ENCODE peak calls at places on chromosomes 2 and 18, in four cellular contexts. One of them, this sample, is unnamed.

GRCh38 chr2:144745424-144745823 is 225.5 kb upstream of the ZEB2 start:
- DNase-seq in stomach: no peak
- DNase-seq in suprapubic skin: no peak
- DNase-seq in K562: no peak
- DNase-seq in this sample: no peak

GRCh38 chr2:174660984-174661675 is 63.5 kb upstream of the WIPF1 start:
- DNase-seq in K562: no peak
- DNase-seq in suprapubic skin: no peak
- DNase-seq in stomach: no peak
- DNase-seq in this sample: no peak

GRCh38 chr2:42009657-42010580 is 37.9 kb upstream of the PKDCC start:
- DNase-seq in stomach: no peak
- DNase-seq in suprapubic skin: no peak
- DNase-seq in K562: no peak
- DNase-seq in this sample: no peak

GRCh38 chr2:178514664-178515063 is 34.4 kb downstream of the PLEKHA3 start:
- DNase-seq in suprapubic skin: no peak
- DNase-seq in stomach: no peak
- DNase-seq in K562: no peak
- DNase-seq in this sample: no peak

GRCh38 chr2:198376677-198377076 is 572.3 kb downstream of the PLCL1 start:
- DNase-seq in stomach: no peak
- DNase-seq in K562: no peak
- DNase-seq in suprapubic skin: no peak
- DNase-seq in this sample: no peak

GRCh38 chr2:32061973-32062861 is 1.1 kb upstream of the SPAST start:
- DNase-seq in K562: peak; percentile 40
- DNase-seq in stomach: peak; percentile 62
- DNase-seq in suprapubic skin: no peak
- DNase-seq in this sample: peak; percentile 78

GRCh38 chr2:25063876-25064660 is 22.2 kb downstream of the EFR3B start:
- DNase-seq in K562: no peak
- DNase-seq in stomach: no peak
- DNase-seq in suprapubic skin: no peak
- DNase-seq in this sample: peak; percentile 62

GRCh38 chr2:96985630-96986385 is 572 bp downstream of the FAM178B start:
- DNase-seq in stomach: no peak
- DNase-seq in K562: peak; percentile 4
- DNase-seq in suprapubic skin: no peak
- DNase-seq in this sample: no peak

GRCh38 chr2:189533274-189534035 is 47.1 kb downstream of the SLC40A1 start:
- DNase-seq in stomach: no peak
- DNase-seq in K562: no peak
- DNase-seq in suprapubic skin: no peak
- DNase-seq in this sample: no peak

GRCh38 chr2:179123272-179123662 is 73.3 kb upstream of the CCDC141 start:
- DNase-seq in K562: no peak
- DNase-seq in suprapubic skin: no peak
- DNase-seq in stomach: no peak
- DNase-seq in this sample: no peak

GRCh38 chr2:176178807-176179271 is 9.6 kb upstream of the HOXD1 start:
- DNase-seq in K562: no peak
- DNase-seq in suprapubic skin: no peak
- DNase-seq in stomach: no peak
- DNase-seq in this sample: no peak

GRCh38 chr2:40824269-40824668 is 372.4 kb upstream of the SLC8A1 start:
- DNase-seq in K562: no peak
- DNase-seq in suprapubic skin: no peak
- DNase-seq in stomach: no peak
- DNase-seq in this sample: no peak

GRCh38 chr2:40823465-40823864 is 371.6 kb upstream of the SLC8A1 start:
- DNase-seq in stomach: no peak
- DNase-seq in suprapubic skin: no peak
- DNase-seq in K562: no peak
- DNase-seq in this sample: no peak

GRCh38 chr2:40814621-40815020 is 362.7 kb upstream of the SLC8A1 start:
- DNase-seq in K562: no peak
- DNase-seq in suprapubic skin: no peak
- DNase-seq in stomach: no peak
- DNase-seq in this sample: no peak

DNA sequence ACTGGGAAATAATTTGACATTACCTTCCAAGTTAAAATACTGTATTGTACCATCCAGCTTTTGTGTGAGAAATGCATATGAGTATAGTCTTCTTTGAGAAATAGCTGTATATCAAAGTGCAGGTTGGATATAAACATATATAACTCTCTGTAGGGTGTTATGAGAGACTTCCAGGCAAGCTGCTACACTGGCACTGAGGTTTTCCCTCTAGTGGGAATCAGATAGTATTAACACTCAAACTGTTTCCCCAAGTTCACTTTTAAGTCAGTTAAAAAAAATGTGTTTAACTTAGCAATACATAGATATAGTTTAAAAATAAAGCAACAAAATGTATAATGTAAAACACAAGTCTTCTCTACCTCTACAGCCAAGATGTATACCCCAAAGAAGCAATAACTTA is 368.4 kb upstream of the SLC8A1 start:
- DNase-seq in stomach: no peak
- DNase-seq in suprapubic skin: no peak
- DNase-seq in K562: no peak
- DNase-seq in this sample: no peak
- H3K36me3 ChIP-seq in stomach: no peaks in the 10 kb centered on the region
- H3K36me3 ChIP-seq in suprapubic skin: no peaks in the 10 kb centered on the region
- H3K36me3 ChIP-seq in K562: no peaks in the 10 kb centered on the region
- H3K36me3 ChIP-seq in this sample: no peaks in the 10 kb centered on the region

GRCh38 chr18:50830544-50830943 is 10.7 kb upstream of the MRO start:
- DNase-seq in suprapubic skin: no peak
- DNase-seq in stomach: no peak
- DNase-seq in K562: no peak
- DNase-seq in this sample: no peak

GRCh38 chr18:50832754-50833153 is 12.9 kb upstream of the MRO start:
- DNase-seq in stomach: no peak
- DNase-seq in suprapubic skin: no peak
- DNase-seq in K562: no peak
- DNase-seq in this sample: no peak

GRCh38 chr18:50839996-50840395 is 20.2 kb upstream of the MRO start:
- DNase-seq in stomach: no peak
- DNase-seq in K562: peak; percentile 15
- DNase-seq in suprapubic skin: no peak
- DNase-seq in this sample: no peak

GRCh38 chr18:50839341-50839740 is 19.5 kb upstream of the MRO start:
- DNase-seq in suprapubic skin: no peak
- DNase-seq in K562: no peak
- DNase-seq in stomach: no peak
- DNase-seq in this sample: no peak

GRCh38 chr18:50836521-50836957 is 16.7 kb upstream of the MRO start:
- DNase-seq in K562: no peak
- DNase-seq in stomach: no peak
- DNase-seq in suprapubic skin: no peak
- DNase-seq in this sample: no peak
- TF ChIP-seq EP300 in K562: no peak
- TF ChIP-seq EP300 in stomach: no peak
- TF ChIP-seq EP300 in suprapubic skin: no peak
- TF ChIP-seq EP300 in this sample: no peak

GRCh38 chr2:54772531-54772930 is 49.1 kb downstream of the EML6 start:
- DNase-seq in stomach: no peak
- DNase-seq in K562: no peak
- DNase-seq in suprapubic skin: no peak
- DNase-seq in this sample: no peak
- TF ChIP-seq POLR2AphosphoS5 in stomach: no peak
- TF ChIP-seq POLR2AphosphoS5 in K562: no peak
- TF ChIP-seq POLR2AphosphoS5 in suprapubic skin: no peak
- TF ChIP-seq POLR2AphosphoS5 in this sample: no peak

GRCh38 chr2:223997938-223998337 is 40.7 kb downstream of the MRPL44 start:
- DNase-seq in stomach: no peak
- DNase-seq in suprapubic skin: no peak
- DNase-seq in K562: no peak
- DNase-seq in this sample: no peak

GRCh38 chr2:223999862-224000261 is 39.2 kb downstream of the SERPINE2 start:
- DNase-seq in suprapubic skin: no peak
- DNase-seq in K562: no peak
- DNase-seq in stomach: no peak
- DNase-seq in this sample: no peak

GRCh38 chr2:223994562-223995162 is 37.4 kb downstream of the MRPL44 start:
- DNase-seq in suprapubic skin: no peak
- DNase-seq in stomach: no peak
- DNase-seq in K562: no peak
- DNase-seq in this sample: no peak

GRCh38 chr2:223995569-223995968 is 38.3 kb downstream of the MRPL44 start:
- DNase-seq in stomach: no peak
- DNase-seq in suprapubic skin: no peak
- DNase-seq in K562: no peak
- DNase-seq in this sample: no peak

DNA sequence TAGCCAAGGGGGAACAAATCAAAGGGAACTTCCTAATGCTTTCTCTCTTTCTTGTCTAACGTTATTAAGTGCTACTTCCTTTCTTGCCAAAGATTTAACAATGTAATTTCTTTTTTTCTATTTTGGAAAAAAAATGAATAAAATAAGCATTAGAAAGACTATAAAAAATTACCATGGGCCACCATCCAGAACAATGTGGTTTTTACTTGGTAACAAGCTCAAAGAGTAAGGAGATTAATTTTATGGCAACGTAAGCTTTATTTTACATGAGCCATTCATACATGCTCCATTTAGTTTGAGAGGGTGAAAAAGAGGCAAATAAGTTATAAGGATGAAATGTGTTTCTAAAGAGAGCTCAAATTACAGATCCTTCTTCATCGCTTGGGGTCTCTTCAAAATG is 40.1 kb downstream of the SERPINE2 start:
- DNase-seq in K562: no peak
- DNase-seq in suprapubic skin: no peak
- DNase-seq in stomach: no peak
- DNase-seq in this sample: no peak
- H3K36me3 ChIP-seq in K562: no peaks in the 10 kb centered on the region
- H3K36me3 ChIP-seq in suprapubic skin: no peaks in the 10 kb centered on the region
- H3K36me3 ChIP-seq in stomach: no peaks in the 10 kb centered on the region
- H3K36me3 ChIP-seq in this sample: no peaks in the 10 kb centered on the region

DNA sequence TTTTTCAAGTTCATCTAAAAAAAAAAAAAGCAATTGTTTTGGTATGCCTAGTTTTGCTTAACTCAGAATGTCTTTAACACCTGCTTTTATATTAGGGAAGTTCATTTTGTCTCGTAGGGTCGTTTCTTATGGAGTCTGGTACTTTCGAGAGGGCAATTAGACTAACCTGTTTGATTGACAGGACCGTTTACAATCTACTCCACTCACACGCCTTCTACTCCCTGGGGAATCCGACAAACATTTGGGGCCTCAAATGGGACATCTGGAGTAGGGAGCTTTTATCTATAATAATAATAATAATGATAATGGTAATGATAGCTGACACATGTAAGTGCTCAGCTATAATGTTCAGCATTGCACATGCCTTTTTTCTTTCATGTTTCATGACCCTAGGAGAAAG is 261.6 kb upstream of the RASGRP3 start:
- DNase-seq in stomach: no peak
- DNase-seq in K562: no peak
- DNase-seq in suprapubic skin: no peak
- DNase-seq in this sample: no peak
- TF ChIP-seq EP300 in stomach: no peak
- TF ChIP-seq EP300 in K562: no peak
- TF ChIP-seq EP300 in suprapubic skin: no peak
- TF ChIP-seq EP300 in this sample: no peak

DNA sequence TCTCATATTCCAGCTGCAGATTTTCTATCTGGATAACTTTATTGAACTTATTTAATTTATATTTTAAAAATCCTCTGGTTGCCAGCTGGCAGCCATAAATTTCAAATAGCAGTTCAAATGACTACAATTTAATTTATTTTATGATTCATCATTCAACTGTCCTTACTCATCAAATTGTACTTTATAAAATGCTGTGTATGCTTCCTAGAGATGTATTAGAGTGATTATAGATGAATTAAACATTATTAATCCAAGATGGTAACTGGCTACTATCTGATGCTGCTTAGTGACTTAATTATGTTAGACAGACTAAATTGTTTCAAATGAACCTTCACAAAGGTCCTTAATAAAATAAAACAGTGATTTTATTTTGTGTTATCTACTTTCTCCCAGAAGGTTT is 322.1 kb downstream of the FSIP2 start:
- DNase-seq in stomach: no peak
- DNase-seq in K562: no peak
- DNase-seq in suprapubic skin: no peak
- DNase-seq in this sample: no peak
- TF ChIP-seq POLR2AphosphoS5 in stomach: no peak
- TF ChIP-seq POLR2AphosphoS5 in K562: no peak
- TF ChIP-seq POLR2AphosphoS5 in suprapubic skin: no peak
- TF ChIP-seq POLR2AphosphoS5 in this sample: no peak

This sample was measured in sigmoid colon.